ENCODE peak calls at places on chromosome 3, in ten cellular contexts. T is upper lobe of right lung, E is neural progenitor cell, W is fibroblast of mammary gland, U is GM12865, D is B cell, B is fibroblast of lung, Z is astrocyte, M is epithelial cell of proximal tubule, F is RWPE1. R is an unnamed sample.
A peak's percentile ranks its signal among the peaks of the same experiment; 100 is the strongest.

GRCh38 chr3:9124725-9125124 is 124.7 kb downstream of the SRGAP3 start:
- DNase-seq in W (no peak), U (no peak), B (no peak), E (peak; percentile 17), M (no peak), D (no peak), T (no peak), F (no peak), Z (no peak), R (no peak)

GRCh38 chr3:61562042-61562809 is 855 bp downstream of the PTPRG start:
- DNase-seq in M (no peak), T (peak; percentile 63), U (no peak), F (no peak), B (no peak), Z (no peak), E (peak; percentile 49), W (no peak), D (peak; percentile 35), R (no peak)

GRCh38 chr3:128973988-128974564 is 19.8 kb downstream of the CFAP92 start:
- DNase-seq in M (no peak), U (no peak), W (no peak), Z (no peak), D (peak; percentile 53), B (no peak), E (no peak), T (no peak), F (no peak), R (no peak)

GRCh38 chr3:191334359-191334893 is 4.1 kb upstream of the UTS2B start:
- DNase-seq in B (no peak), F (no peak), U (no peak), M (no peak), Z (no peak), T (no peak), E (no peak), W (no peak), D (no peak), R (no peak)

GRCh38 chr3:89613241-89613640 is 505.8 kb downstream of the EPHA3 start:
- DNase-seq in D (no peak), B (no peak), T (no peak), E (no peak), Z (no peak), F (no peak), W (no peak), U (no peak), M (no peak), R (no peak)

GRCh38 chr3:194961555-194961954 is 275.9 kb downstream of the FAM43A start:
- DNase-seq in E (no peak), U (no peak), D (no peak), W (no peak), T (peak; percentile 13), Z (no peak), M (no peak), F (no peak), B (no peak), R (peak; percentile 75)

GRCh38 chr3:171383206-171384018 is 76.8 kb downstream of the TNIK start:
- DNase-seq in B (peak; percentile 72), T (no peak), D (no peak), F (no peak), Z (peak; percentile 60), W (peak; percentile 21), U (peak; percentile 30), M (no peak), E (peak; percentile 18), R (no peak)

GRCh38 chr3:37456270-37456708 is 281.9 kb upstream of the LRRFIP2 start:
- DNase-seq in E (no peak), M (no peak), D (no peak), U (no peak), T (peak; percentile 75), W (peak; percentile 11), F (no peak), Z (no peak), B (peak; percentile 2), R (peak; percentile 91)

GRCh38 chr3:112042842-112043280 is 8.3 kb downstream of the TMPRSS7 start:
- DNase-seq in E (no peak), W (no peak), B (no peak), T (no peak), M (no peak), F (no peak), D (no peak), U (no peak), Z (no peak), R (no peak)

GRCh38 chr3:112043621-112044201 is 9.2 kb downstream of the TMPRSS7 start:
- DNase-seq in U (peak; percentile 77), T (no peak), F (peak; percentile 79), E (peak; percentile 72), B (peak; percentile 80), M (no peak), W (peak; percentile 78), Z (peak; percentile 47), D (peak; percentile 55), R (no peak)

GRCh38 chr3:112035241-112035640 is 705 bp downstream of the TMPRSS7 start:
- DNase-seq in T (no peak), M (no peak), D (no peak), U (no peak), W (no peak), F (no peak), E (no peak), Z (peak; percentile 21), B (no peak), R (no peak)

GRCh38 chr3:112034436-112034835 is at the start of gene TMPRSS7:
- DNase-seq in B (no peak), E (no peak), M (no peak), F (no peak), D (no peak), T (no peak), U (no peak), Z (no peak), W (no peak), R (no peak)

DNA sequence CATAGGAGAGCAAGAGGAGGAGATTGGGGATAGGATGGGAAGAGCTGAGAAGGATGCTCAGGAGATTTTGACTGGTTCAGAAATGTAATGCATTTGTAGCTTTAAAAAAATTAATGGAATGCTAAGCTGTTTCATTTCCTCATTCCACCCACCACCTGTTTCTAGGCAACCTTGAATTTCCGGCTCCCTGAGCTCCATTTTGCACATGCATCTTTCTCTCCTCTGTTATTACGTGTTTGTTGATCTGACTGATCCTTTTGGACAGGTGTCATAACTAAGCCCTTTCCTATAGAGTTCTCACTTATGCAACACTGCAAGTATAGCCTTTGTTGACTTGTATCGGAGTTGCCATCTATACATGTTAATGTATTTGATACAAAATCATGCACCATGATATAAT is 4.3 kb downstream of the TMPRSS7 start:
- DNase-seq in U (peak; percentile 17), T (no peak), B (no peak), D (no peak), W (no peak), F (peak; percentile 52), M (no peak), E (no peak), Z (peak; percentile 27), R (no peak)
- TF ChIP-seq CTCF in U (no peak), T (no peak), B (no peak), D (no peak), W (no peak), F (no peak), M (no peak), E (no peak), Z (no peak), R (no peak)

DNA sequence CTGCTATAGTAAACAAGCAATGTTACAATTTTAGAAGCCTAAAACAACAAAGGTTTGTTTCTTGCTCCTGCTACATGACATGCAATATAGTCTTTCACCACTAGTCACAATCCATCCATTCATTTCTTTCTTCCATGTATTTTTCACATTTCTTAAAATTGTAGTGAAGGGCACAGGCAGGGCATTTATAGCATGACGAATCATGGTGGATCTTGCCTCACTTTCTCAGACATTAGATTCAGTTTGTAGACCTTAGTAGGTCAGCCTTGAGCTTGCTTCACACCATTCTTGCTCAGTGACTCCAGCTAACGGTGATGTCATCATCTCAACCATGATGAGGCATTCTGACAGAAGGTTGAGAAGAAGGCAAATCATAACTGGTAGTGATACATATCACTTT is 546.8 kb downstream of the TBL1XR1 start:
- DNase-seq in D (no peak), F (peak; percentile 8), M (no peak), W (peak; percentile 65), U (no peak), T (no peak), E (no peak), Z (peak; percentile 12), B (peak; percentile 12), R (no peak)
- TF ChIP-seq CTCF in D (no peak), F (no peak), M (peak; percentile 15), W (peak; percentile 32), U (peak; percentile 23), T (no peak), E (peak; percentile 30), Z (no peak), B (no peak), R (no peak)

DNA sequence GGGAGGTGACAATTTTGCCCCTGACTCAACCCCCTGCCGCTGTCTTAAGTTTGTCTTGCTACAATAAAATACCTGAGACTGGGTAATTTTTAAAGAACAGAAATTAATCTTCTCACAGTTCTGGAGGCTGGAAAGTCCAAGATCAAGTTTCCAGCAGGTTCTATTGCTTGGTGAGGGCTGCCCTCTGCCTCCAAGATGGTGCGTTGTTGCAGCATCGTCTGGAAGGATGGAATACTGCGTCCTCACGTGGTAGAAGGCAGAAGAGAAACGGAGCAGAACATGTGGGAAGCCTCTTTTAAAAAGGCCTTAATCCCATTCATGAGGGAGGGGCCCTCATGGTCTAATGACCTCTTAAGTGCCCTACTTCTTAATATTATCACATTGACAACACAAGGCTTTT is 87.3 kb upstream of the SNTN start:
- DNase-seq in F (no peak), W (no peak), D (no peak), Z (no peak), U (no peak), T (no peak), M (no peak), B (no peak), E (no peak), R (no peak)
- TF ChIP-seq CTCF in F (no peak), W (no peak), D (no peak), Z (no peak), U (no peak), T (no peak), M (no peak), B (no peak), E (no peak), R (no peak)

DNA sequence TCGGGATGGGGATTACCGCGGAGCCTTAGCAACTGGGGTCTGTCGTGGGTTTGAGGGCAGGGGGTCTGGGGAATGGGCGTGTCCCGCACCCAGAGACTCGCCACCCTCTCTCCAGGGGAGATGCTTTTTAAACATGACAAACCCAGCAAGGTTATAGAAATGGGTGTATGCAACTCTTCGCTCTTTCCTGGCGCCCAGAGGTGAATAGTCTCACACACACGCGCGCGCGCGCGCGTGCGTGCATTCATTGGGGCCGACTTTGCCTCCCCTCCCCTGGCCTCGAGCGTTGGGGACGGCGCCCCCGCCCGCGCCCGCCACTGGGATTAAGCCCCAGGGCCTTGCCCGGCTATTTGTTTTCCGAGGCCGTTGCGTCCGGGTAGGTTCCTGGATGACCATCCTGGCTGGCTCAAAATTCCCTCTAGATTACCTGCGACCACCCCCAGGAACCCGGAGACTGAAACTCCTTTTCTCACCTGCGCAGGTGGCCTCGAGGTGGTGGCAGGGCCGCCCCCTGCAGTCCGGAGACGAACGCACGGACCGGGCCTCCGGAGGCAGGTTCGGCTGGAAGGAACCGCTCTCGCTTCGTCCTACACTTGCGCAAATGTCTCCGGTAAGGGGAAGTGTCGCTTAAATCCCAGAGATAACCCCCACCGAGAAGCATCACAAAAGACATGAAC is 777 bp downstream of the GPR160 start:
- DNase-seq in F (no peak), B (no peak), T (peak; percentile 83), E (peak; percentile 66), M (no peak), W (no peak), U (peak; percentile 59), Z (no peak), D (peak; percentile 64), R (no peak)
- TF ChIP-seq CTCF in F (no peak), B (peak; percentile 10), T (peak; percentile 27), E (peak; percentile 36), M (peak; percentile 30), W (no peak), U (peak; percentile 24), Z (no peak), D (peak; percentile 47), R (no peak)